ENCODE peak calls at places on chromosomes 6 and 20, in seven cellular contexts. B is nephron progenitor cell, V is HFFc6, R is fibroblast of villous mesenchyme, U is heart right ventricle, G is psoas muscle, D is fibroblast of lung. N is an unnamed sample.
A peak's percentile ranks its signal among the peaks of the same experiment; 100 is the strongest.

GRCh38 chr6:117397536-117398227 is 28.1 kb downstream of the ROS1 start:
- DNase-seq in B (no peak), U (no peak), R (peak; percentile 64), V (no peak), D (peak; percentile 57), G (no peak), N (no peak)

GRCh38 chr6:143332153-143332845 is 118.2 kb downstream of the ADAT2 start:
- DNase-seq in D (no peak), R (no peak), U (no peak), G (no peak), B (no peak), V (no peak), N (no peak)

GRCh38 chr20:41750137-41750536 is 132.0 kb upstream of the CHD6 start:
- DNase-seq in R (no peak), G (no peak), V (no peak), B (no peak), D (no peak), U (no peak), N (no peak)

GRCh38 chr6:130996635-130997034 is 66.4 kb downstream of the EPB41L2 start:
- DNase-seq in V (no peak), G (no peak), U (no peak), D (no peak), B (no peak), R (no peak), N (no peak)

GRCh38 chr20:43949741-43950618 is 35.3 kb downstream of the TOX2 start:
- DNase-seq in R (peak; percentile 86), D (no peak), B (no peak), V (no peak), G (no peak), U (peak; percentile 35), N (no peak)

GRCh38 chr20:50930139-50931047 is 844 bp downstream of the ADNP start:
- DNase-seq in R (no peak), U (peak; percentile 36), B (peak; percentile 53), G (peak; percentile 70), V (no peak), D (no peak), N (peak; percentile 39)

GRCh38 chr20:41167481-41168253 is 30.3 kb downstream of the PLCG1 start:
- DNase-seq in G (peak; percentile 32), U (no peak), D (no peak), B (no peak), V (no peak), R (no peak), N (no peak)

GRCh38 chr6:38091626-38092025 is 272.1 kb downstream of the ZFAND3 start:
- DNase-seq in B (peak; percentile 3), D (no peak), U (no peak), G (no peak), R (no peak), V (no peak), N (no peak)

GRCh38 chr20:58401123-58401639 is 12.2 kb downstream of the VAPB start:
- DNase-seq in D (no peak), G (no peak), U (no peak), B (no peak), R (peak; percentile 31), V (no peak), N (no peak)

GRCh38 chr20:47815416-47815806 is 30.1 kb upstream of the SULF2 start:
- DNase-seq in B (no peak), D (no peak), U (no peak), V (no peak), R (no peak), G (no peak), N (no peak)

GRCh38 chr6:42232035-42232434 is 14.4 kb upstream of the MRPS10 start:
- DNase-seq in V (no peak), R (no peak), G (no peak), B (no peak), D (no peak), U (no peak), N (no peak)

GRCh38 chr6:166257911-166258318 is 50.3 kb downstream of the PRR18 start:
- DNase-seq in B (no peak), R (no peak), V (no peak), U (no peak), G (no peak), D (no peak), N (no peak)

GRCh38 chr6:34207695-34208443 is 28.8 kb upstream of the HMGA1 start:
- DNase-seq in G (peak; percentile 4), D (no peak), R (no peak), U (no peak), B (no peak), V (no peak), N (no peak)

GRCh38 chr6:166317261-166318212 is 9.3 kb upstream of the PRR18 start:
- DNase-seq in G (no peak), R (no peak), D (no peak), U (no peak), V (no peak), B (no peak), N (no peak)

GRCh38 chr20:19964289-19965263 is 52.6 kb upstream of the NAA20 start:
- DNase-seq in R (peak; percentile 99), D (peak; percentile 91), B (peak; percentile 7), G (peak; percentile 81), V (peak; percentile 74), U (no peak), N (no peak)

GRCh38 chr20:56414842-56415765 is 3.0 kb downstream of the CASS4 start:
- DNase-seq in U (no peak), R (peak; percentile 82), D (peak; percentile 87), B (no peak), V (peak; percentile 69), G (no peak), N (no peak)

GRCh38 chr6:92496527-92496926 is 922.8 kb downstream of the EPHA7 start:
- DNase-seq in V (no peak), U (no peak), R (no peak), D (no peak), B (no peak), G (no peak), N (no peak)

GRCh38 chr6:34512738-34513115 is 43.4 kb downstream of the SPDEF start:
- DNase-seq in V (no peak), G (peak; percentile 43), D (no peak), B (no peak), R (no peak), U (no peak), N (no peak)

GRCh38 chr6:14369717-14370116 is 252.1 kb downstream of the CD83 start:
- DNase-seq in R (no peak), V (no peak), U (no peak), B (no peak), G (no peak), D (no peak), N (no peak)

GRCh38 chr6:31197559-31198305 is 27.2 kb upstream of the POU5F1 start:
- DNase-seq in B (peak; percentile 54), D (peak; percentile 77), G (peak; percentile 94), U (peak; percentile 88), V (peak; percentile 71), R (peak; percentile 75), N (peak; percentile 70)
- TF ChIP-seq CTCF in B (no peak), D (no peak), G (no peak), U (no peak), V (no peak), R (no peak), N (no peak)

DNA sequence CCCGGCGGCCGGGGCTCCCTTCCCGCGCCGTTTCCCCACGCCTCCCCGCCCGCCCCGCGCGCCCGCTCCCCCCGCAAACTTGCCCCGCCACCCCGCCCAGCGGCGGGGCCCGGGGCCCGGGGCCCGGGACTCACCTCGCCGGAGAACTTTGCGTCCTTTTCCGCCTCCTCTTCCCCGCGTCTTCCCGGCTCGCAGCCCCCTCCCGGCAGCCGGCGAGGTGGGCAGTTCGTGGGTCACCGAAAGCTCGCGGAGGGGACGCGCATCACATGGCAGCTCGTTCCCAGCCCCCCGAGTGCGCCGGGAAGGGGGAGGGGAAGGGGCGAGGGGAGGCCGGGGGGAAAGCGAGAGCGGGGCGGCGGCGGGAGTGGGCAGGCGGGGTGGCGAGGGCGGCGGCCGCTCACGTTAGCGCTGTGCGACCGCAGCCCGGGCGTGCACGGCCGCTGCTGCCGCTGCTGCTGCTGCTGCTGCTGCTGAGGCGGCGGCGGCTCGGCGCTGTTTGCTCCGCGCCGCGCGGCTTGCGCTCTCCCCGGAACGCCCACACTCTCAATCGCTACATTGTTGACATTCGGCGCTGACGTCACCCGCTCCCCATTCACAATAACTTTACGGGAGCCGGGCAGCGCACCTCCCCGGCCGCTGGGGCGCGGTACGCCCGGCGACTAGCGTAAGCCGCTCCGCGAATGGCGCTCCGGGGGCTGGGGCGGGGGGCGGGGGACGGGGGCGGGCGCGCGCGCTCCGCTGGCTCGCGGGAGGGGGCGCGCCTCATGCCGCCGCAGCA is at the start of gene BACH2:
- DNase-seq in D (peak; percentile 93), R (peak; percentile 82), V (peak; percentile 54), B (peak; percentile 93), G (peak; percentile 93), U (peak; percentile 87), N (peak; percentile 93)
- TF ChIP-seq CTCF in D (peak; percentile 26), R (no peak), V (peak; percentile 17), B (no peak), G (peak; percentile 9), U (peak; percentile 38), N (no peak)

GRCh38 chr6:16336056-16336810 is 97.8 kb downstream of the GMPR start:
- DNase-seq in B (no peak), D (no peak), G (no peak), U (no peak), R (no peak), V (no peak), N (no peak)

GRCh38 chr6:16337280-16337975 is 99.0 kb downstream of the GMPR start:
- DNase-seq in R (peak; percentile 99), G (peak; percentile 95), V (peak; percentile 77), D (peak; percentile 95), U (peak; percentile 97), B (no peak), N (peak; percentile 51)

GRCh38 chr6:16339263-16339587 is 100.8 kb downstream of the GMPR start:
- DNase-seq in B (no peak), G (no peak), D (no peak), U (no peak), V (no peak), R (no peak), N (no peak)

GRCh38 chr6:16335176-16335575 is 96.8 kb downstream of the GMPR start:
- DNase-seq in D (no peak), G (no peak), B (no peak), R (no peak), V (no peak), U (no peak), N (no peak)

DNA sequence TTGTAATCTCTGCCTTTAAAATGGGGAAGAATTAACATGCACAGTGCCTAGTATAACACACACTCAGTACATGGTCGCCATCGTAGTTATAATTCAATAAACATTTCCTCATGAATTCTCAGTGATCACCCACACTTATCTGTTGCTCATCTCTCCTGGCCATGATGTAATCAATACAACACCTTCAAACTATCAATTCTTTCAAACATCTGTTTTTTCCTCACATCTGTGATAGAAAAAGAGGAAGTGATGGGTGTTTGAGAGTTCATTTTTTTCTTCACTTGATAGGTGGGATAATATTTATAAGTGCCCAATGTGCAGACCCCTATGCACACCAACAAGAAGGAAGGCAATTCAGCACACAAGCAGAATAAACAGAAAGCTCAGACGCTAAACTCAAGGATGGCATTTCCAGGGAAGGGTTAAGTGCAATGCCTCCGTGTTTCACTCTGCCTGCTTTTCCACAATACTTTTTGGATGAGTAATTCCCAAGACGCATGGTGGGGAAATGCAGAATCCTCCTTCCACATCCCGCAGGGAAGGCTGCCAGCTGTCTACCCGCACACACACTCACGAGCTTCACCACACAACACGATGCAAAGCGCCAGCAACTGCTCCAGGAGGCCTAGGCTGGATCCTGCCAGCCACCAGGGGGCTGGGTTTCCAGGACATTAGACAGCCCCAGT is 100.3 kb downstream of the GMPR start:
- DNase-seq in G (peak; percentile 78), V (peak; percentile 99), B (peak; percentile 32), U (peak; percentile 54), R (peak; percentile 100), D (peak; percentile 99), N (peak; percentile 74)
- TF ChIP-seq CTCF in G (peak; percentile 40), V (peak; percentile 87), B (peak; percentile 34), U (peak; percentile 58), R (peak; percentile 79), D (peak; percentile 79), N (peak; percentile 64)

GRCh38 chr6:28719275-28719940 is 193.7 kb downstream of the GPX5 start:
- DNase-seq in V (peak; percentile 81), U (no peak), R (peak; percentile 3), D (no peak), G (no peak), B (no peak), N (no peak)
- TF ChIP-seq CTCF in V (no peak), U (no peak), R (no peak), D (no peak), G (no peak), B (no peak), N (no peak)

N was measured in glutamatergic neuron.